ENCODE peak calls at places on chromosome 14, in seven cellular contexts. G, S, J, X, C, H and V are unnamed samples.

GRCh38 chr14:98444077-98444476 is 827.9 kb downstream of the BCL11B start:
- DNase-seq in G (no peak), X (no peak), C (no peak), S (no peak), J (no peak), H (no peak), V (no peak)

GRCh38 chr14:104523546-104523935 is 56.0 kb upstream of the C14orf180 start:
- DNase-seq in J (no peak), G (no peak), S (no peak), H (no peak), X (no peak), C (no peak), V (peak; percentile 33)

GRCh38 chr14:94867931-94868597 is 98.2 kb upstream of the GSC start:
- DNase-seq in H (no peak), C (no peak), J (peak; percentile 70), S (peak; percentile 77), X (no peak), G (no peak), V (no peak)

GRCh38 chr14:92997343-92998061 is 74.6 kb downstream of the CHGA start:
- DNase-seq in G (no peak), X (no peak), H (no peak), C (no peak), J (no peak), S (no peak), V (no peak)

GRCh38 chr14:23025181-23025788 is 9.4 kb downstream of the PSMB5 start:
- DNase-seq in C (no peak), H (no peak), X (no peak), S (no peak), J (no peak), G (no peak), V (no peak)

GRCh38 chr14:61575126-61575525 is 120.2 kb upstream of the HIF1A start:
- DNase-seq in G (no peak), C (no peak), S (no peak), X (no peak), H (no peak), J (no peak), V (no peak)

GRCh38 chr14:99724196-99724891 is 40.2 kb downstream of the CYP46A1 start:
- DNase-seq in J (no peak), C (no peak), H (no peak), X (no peak), G (no peak), S (peak; percentile 61), V (peak; percentile 23)

GRCh38 chr14:61965030-61965745 is 203.0 kb downstream of the SNAPC1 start:
- DNase-seq in S (peak; percentile 34), C (no peak), G (no peak), H (no peak), J (no peak), X (no peak), V (no peak)

GRCh38 chr14:101539929-101540328 is 21.4 kb upstream of the DIO3 start:
- DNase-seq in H (no peak), J (no peak), G (no peak), S (no peak), C (no peak), X (no peak), V (no peak)

GRCh38 chr14:58944226-58944769 is 244.2 kb upstream of the DAAM1 start:
- DNase-seq in S (no peak), J (peak; percentile 3), G (no peak), C (peak; percentile 85), H (no peak), X (no peak), V (no peak)

GRCh38 chr14:39102265-39102968 is 618 bp downstream of the SEC23A start:
- DNase-seq in G (no peak), S (peak; percentile 46), J (peak; percentile 50), H (peak; percentile 7), X (peak; percentile 58), C (peak; percentile 84), V (no peak)

GRCh38 chr14:79596531-79596930 is 614.8 kb downstream of the DIO2 start:
- DNase-seq in S (peak; percentile 16), X (no peak), C (no peak), G (no peak), H (no peak), J (no peak), V (no peak)

GRCh38 chr14:68547305-68548193 is 245.3 kb downstream of the ZFP36L1 start:
- DNase-seq in X (no peak), H (no peak), J (no peak), G (no peak), C (no peak), S (peak; percentile 88), V (no peak)

GRCh38 chr14:54712371-54712998 is 145.6 kb downstream of the SAMD4A start:
- DNase-seq in S (no peak), X (peak; percentile 71), J (peak; percentile 23), H (peak; percentile 20), G (no peak), C (no peak), V (no peak)

GRCh38 chr14:89418976-89419375 is 1.9 kb upstream of the FOXN3 start:
- DNase-seq in G (no peak), S (no peak), J (no peak), H (no peak), X (no peak), C (no peak), V (no peak)

GRCh38 chr14:103105580-103106168 is 11.1 kb downstream of the EXOC3L4 start:
- DNase-seq in C (peak; percentile 56), X (no peak), S (no peak), J (no peak), H (peak; percentile 73), G (peak; percentile 74), V (no peak)

GRCh38 chr14:102966256-102966655 is 43.8 kb downstream of the AMN start:
- DNase-seq in J (no peak), H (no peak), G (no peak), X (no peak), S (no peak), C (no peak), V (no peak)

GRCh38 chr14:71117839-71118743 is 210.8 kb downstream of the PCNX1 start:
- DNase-seq in X (no peak), H (peak; percentile 33), J (no peak), C (peak; percentile 57), S (peak; percentile 79), G (peak; percentile 11), V (peak; percentile 58)

GRCh38 chr14:52844262-52845060 is 53.1 kb upstream of the GNPNAT1 start:
- DNase-seq in C (no peak), S (no peak), H (no peak), G (no peak), J (peak; percentile 28), X (peak; percentile 49), V (no peak)

GRCh38 chr14:22996823-22997301 is 13.1 kb downstream of the C14orf93 start:
- DNase-seq in J (no peak), X (no peak), C (no peak), G (no peak), H (no peak), S (no peak), V (no peak)

GRCh38 chr14:104424406-104425072 is 155.0 kb upstream of the C14orf180 start:
- DNase-seq in H (no peak), G (no peak), J (peak; percentile 26), C (no peak), X (no peak), S (no peak), V (no peak)

GRCh38 chr14:88437659-88438058 is 52.2 kb downstream of the SPATA7 start:
- DNase-seq in S (no peak), J (no peak), C (no peak), G (no peak), H (no peak), X (no peak), V (no peak)

GRCh38 chr14:98345186-98345585 is 926.8 kb downstream of the BCL11B start:
- DNase-seq in G (no peak), J (no peak), C (no peak), H (no peak), X (no peak), S (peak; percentile 34), V (no peak)

GRCh38 chr14:57009585-57010515 is 199.6 kb upstream of the OTX2 start:
- DNase-seq in G (no peak), H (no peak), J (peak; percentile 7), S (peak; percentile 28), X (no peak), C (no peak), V (no peak)

GRCh38 chr14:81625343-81625742 is 91.7 kb upstream of the SEL1L start:
- DNase-seq in J (peak; percentile 62), S (no peak), G (peak; percentile 40), H (no peak), C (no peak), X (no peak), V (no peak)

GRCh38 chr14:104171029-104171697 is 32.8 kb downstream of the KIF26A start:
- DNase-seq in G (no peak), H (no peak), X (no peak), J (no peak), C (no peak), S (no peak), V (no peak)

GRCh38 chr14:96581902-96582640 is 79.9 kb downstream of the PAPOLA start:
- DNase-seq in J (no peak), C (peak; percentile 17), H (no peak), X (no peak), G (peak; percentile 1), S (no peak), V (no peak)

GRCh38 chr14:104864267-104865068 is 600 bp upstream of the CEP170B start:
- DNase-seq in H (no peak), J (no peak), C (peak; percentile 95), S (peak; percentile 34), X (no peak), G (no peak), V (peak; percentile 94)

GRCh38 chr14:51441001-51441400 is 201.0 kb downstream of the TMX1 start:
- DNase-seq in J (no peak), C (no peak), S (peak; percentile 48), H (no peak), X (no peak), G (no peak), V (no peak)

GRCh38 chr14:24673059-24673458 is 39.1 kb upstream of the GZMB start:
- DNase-seq in J (peak; percentile 20), G (no peak), S (no peak), H (peak; percentile 63), X (no peak), C (no peak), V (no peak)

GRCh38 chr14:105015905-105016304 is 5.0 kb downstream of the CDCA4 start:
- DNase-seq in S (no peak), G (no peak), C (no peak), X (no peak), H (no peak), J (no peak), V (no peak)

GRCh38 chr14:26872510-26872909 is 274.7 kb upstream of the NOVA1 start:
- DNase-seq in G (no peak), H (no peak), X (no peak), J (no peak), C (no peak), S (no peak), V (no peak)

GRCh38 chr14:68628605-68629310 is 164.1 kb downstream of the ZFP36L1 start:
- DNase-seq in X (no peak), G (no peak), J (peak; percentile 63), C (peak; percentile 75), H (peak; percentile 34), S (no peak), V (peak; percentile 68)

GRCh38 chr14:89521988-89522387 is 105.0 kb upstream of the FOXN3 start:
- DNase-seq in X (no peak), C (no peak), J (no peak), G (no peak), S (no peak), H (no peak), V (no peak)

GRCh38 chr14:100069161-100069800 is 4.1 kb downstream of the EVL start:
- DNase-seq in J (no peak), S (no peak), G (no peak), X (no peak), C (no peak), H (no peak), V (no peak)

GRCh38 chr14:101962503-101962874 is 1.9 kb upstream of the DYNC1H1 start:
- DNase-seq in C (peak; percentile 59), G (no peak), S (peak; percentile 96), H (no peak), X (no peak), J (peak; percentile 20), V (peak; percentile 70)

GRCh38 chr14:52922656-52923055 is 28.2 kb downstream of the FERMT2 start:
- DNase-seq in H (no peak), J (no peak), X (peak; percentile 37), C (no peak), G (no peak), S (peak; percentile 46), V (no peak)

GRCh38 chr14:71121711-71122110 is 214.5 kb downstream of the PCNX1 start:
- DNase-seq in C (no peak), G (no peak), X (no peak), J (no peak), H (no peak), S (no peak), V (no peak)